ENCODE peak calls at places on chromosomes 5 and 9, in ten cellular contexts. L, E, V, Z, X, S, T, R, G and P are unnamed samples.

GRCh38 chr9:115759411-115759810 is 394.2 kb upstream of the PAPPA start:
- DNase-seq in T (no peak), R (no peak), E (no peak), V (no peak), X (no peak), S (no peak), G (no peak), L (no peak), Z (no peak), P (no peak)

GRCh38 chr9:98087420-98088354 is 31.2 kb downstream of the NANS start:
- DNase-seq in Z (peak), T (no peak), V (no peak), L (peak), S (peak), G (peak), R (peak), X (peak), E (peak), P (peak)

GRCh38 chr5:83718195-83718825 is 2.3 kb downstream of the HAPLN1 start:
- DNase-seq in T (no peak), X (no peak), Z (peak), V (peak), R (peak), E (no peak), L (no peak), G (no peak), S (no peak), P (peak)

GRCh38 chr9:133132174-133132573 is 11.1 kb upstream of the RALGDS start:
- DNase-seq in L (no peak), X (no peak), Z (no peak), T (peak), R (no peak), G (no peak), V (no peak), S (no peak), E (peak), P (no peak)

GRCh38 chr9:87792831-87793288 is 66.9 kb downstream of the CTSL start:
- DNase-seq in S (peak), G (no peak), L (peak), X (no peak), T (peak), R (peak), E (peak), Z (peak), V (peak), P (peak)

GRCh38 chr5:142386151-142387021 is 61.6 kb upstream of the SPRY4 start:
- DNase-seq in T (no peak), S (no peak), Z (no peak), R (no peak), X (no peak), G (no peak), V (no peak), E (no peak), L (no peak), P (no peak)

GRCh38 chr5:33195431-33196128 is 245.2 kb upstream of the TARS1 start:
- DNase-seq in R (peak), Z (no peak), T (no peak), E (no peak), X (no peak), V (no peak), L (no peak), G (no peak), S (no peak), P (no peak)

GRCh38 chr5:118224546-118224945 is 763.8 kb downstream of the DTWD2 start:
- DNase-seq in T (no peak), L (no peak), R (peak), S (no peak), Z (no peak), X (no peak), G (no peak), V (no peak), E (no peak), P (no peak)

GRCh38 chr5:10831416-10831815 is 70.4 kb upstream of the DAP start:
- DNase-seq in S (no peak), E (no peak), L (no peak), V (no peak), T (no peak), G (no peak), Z (no peak), R (peak), X (no peak), P (no peak)

GRCh38 chr9:126875780-126876510 is 15.5 kb downstream of the ZBTB34 start:
- DNase-seq in R (no peak), T (no peak), L (no peak), V (no peak), G (no peak), X (no peak), S (no peak), Z (no peak), E (no peak), P (no peak)

GRCh38 chr5:67221487-67222242 is 25.1 kb upstream of the CD180 start:
- DNase-seq in Z (no peak), L (no peak), G (peak), R (no peak), T (no peak), V (no peak), E (no peak), X (no peak), S (no peak), P (no peak)

GRCh38 chr5:160619381-160619780 is 197.7 kb downstream of the PTTG1 start:
- DNase-seq in E (no peak), V (no peak), L (no peak), Z (no peak), R (no peak), X (no peak), T (no peak), S (no peak), G (no peak), P (no peak)

GRCh38 chr9:4197548-4197947 is 102.3 kb downstream of the GLIS3 start:
- DNase-seq in G (no peak), T (no peak), E (no peak), X (peak), L (no peak), V (no peak), R (no peak), S (no peak), Z (no peak), P (peak)

GRCh38 chr5:88519066-88519465 is 250.4 kb upstream of the TMEM161B start:
- DNase-seq in G (no peak), E (no peak), T (no peak), L (no peak), V (no peak), X (no peak), S (no peak), R (no peak), Z (no peak), P (no peak)

GRCh38 chr5:148632978-148633377 is 21.3 kb downstream of the HTR4 start:
- DNase-seq in T (no peak), V (no peak), G (no peak), X (no peak), E (no peak), R (no peak), L (no peak), Z (no peak), S (no peak), P (no peak)

GRCh38 chr5:172819569-172819968 is 14.5 kb upstream of the ERGIC1 start:
- DNase-seq in E (no peak), L (no peak), R (no peak), G (no peak), T (no peak), S (no peak), Z (no peak), V (no peak), X (no peak), P (no peak)

GRCh38 chr9:70101265-70101664 is 57.6 kb downstream of the MAMDC2 start:
- DNase-seq in X (no peak), L (no peak), V (no peak), T (no peak), S (no peak), E (no peak), G (no peak), R (peak), Z (no peak), P (no peak)

GRCh38 chr5:113771483-113771882 is 258.0 kb downstream of the YTHDC2 start:
- DNase-seq in V (no peak), E (no peak), L (no peak), R (no peak), S (no peak), X (no peak), T (no peak), G (no peak), Z (no peak), P (no peak)

GRCh38 chr5:149938791-149939358 is 5.7 kb downstream of the PDE6A start:
- DNase-seq in X (no peak), S (no peak), E (no peak), R (peak), V (no peak), L (no peak), G (no peak), T (no peak), Z (no peak), P (no peak)

GRCh38 chr9:72960446-72960845 is 7.6 kb upstream of the ALDH1A1 start:
- DNase-seq in V (no peak), R (no peak), T (no peak), Z (no peak), E (no peak), G (no peak), S (no peak), X (no peak), L (no peak), P (no peak)

GRCh38 chr5:59746261-59746765 is 147.2 kb downstream of the PDE4D start:
- DNase-seq in T (no peak), L (no peak), R (peak), G (no peak), V (no peak), Z (no peak), X (no peak), S (no peak), E (no peak), P (no peak)

GRCh38 chr9:1173211-1173610 is 123.1 kb downstream of the DMRT2 start:
- DNase-seq in Z (no peak), G (no peak), E (no peak), X (no peak), S (no peak), L (no peak), T (no peak), R (no peak), V (peak), P (no peak)

GRCh38 chr9:131310833-131311554 is 21.5 kb downstream of the PLPP7 start:
- DNase-seq in E (no peak), X (no peak), R (no peak), V (no peak), Z (peak), S (no peak), T (peak), G (peak), L (no peak), P (no peak)

GRCh38 chr5:14118551-14119320 is 24.4 kb upstream of the TRIO start:
- DNase-seq in X (peak), S (peak), T (no peak), G (no peak), R (no peak), Z (no peak), V (no peak), L (no peak), E (no peak), P (no peak)

GRCh38 chr5:115262066-115262404 is 642 bp downstream of the PGGT1B start:
- DNase-seq in Z (no peak), L (no peak), E (no peak), G (no peak), S (no peak), X (no peak), R (peak), V (no peak), T (no peak), P (no peak)

GRCh38 chr9:20640331-20641187 is 18.3 kb upstream of the MLLT3 start:
- DNase-seq in T (no peak), V (peak), Z (peak), S (peak), E (peak), G (peak), R (peak), L (peak), X (no peak), P (peak)

GRCh38 chr5:173771058-173771742 is 116.9 kb upstream of the CPEB4 start:
- DNase-seq in V (no peak), Z (peak), G (no peak), R (no peak), E (no peak), L (no peak), X (no peak), T (no peak), S (no peak), P (peak)

GRCh38 chr5:61052870-61053269 is 107.9 kb downstream of the NDUFAF2 start:
- DNase-seq in G (no peak), V (no peak), E (no peak), X (no peak), T (no peak), L (no peak), S (no peak), Z (no peak), R (peak), P (no peak)

GRCh38 chr9:38393128-38393809 is 767 bp downstream of the ALDH1B1 start:
- DNase-seq in E (no peak), V (no peak), X (no peak), T (no peak), L (no peak), Z (no peak), R (no peak), S (no peak), G (peak), P (no peak)

DNA sequence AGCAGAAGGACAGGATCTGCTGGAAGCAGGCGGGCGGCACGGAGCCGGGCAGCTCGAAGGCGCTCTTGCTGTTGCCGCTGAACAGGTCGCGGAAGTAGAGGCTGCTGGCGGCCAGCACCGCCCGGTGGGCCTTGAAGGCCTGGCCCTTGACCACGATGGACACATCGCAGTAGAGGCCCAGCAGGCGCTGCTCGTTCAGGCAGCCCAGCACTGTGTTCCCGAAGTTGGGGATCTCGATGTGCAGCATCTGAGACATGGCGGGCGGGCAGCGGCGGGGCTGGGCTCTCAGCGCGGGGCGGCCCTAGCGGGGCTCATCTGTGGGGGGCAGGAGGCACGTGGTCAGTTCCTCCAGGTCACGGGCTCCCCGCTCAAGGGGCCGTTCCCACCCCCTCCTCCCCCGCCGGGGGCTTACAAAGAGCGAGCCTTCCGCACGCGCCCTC is 44.8 kb downstream of the NACC2 start:
- DNase-seq in E (peak), S (peak), X (peak), Z (no peak), L (no peak), R (no peak), T (no peak), V (no peak), G (no peak), P (no peak)
- H3K4me3 ChIP-seq in E (no peak), S (no peak), X (peak), Z (peak), L (peak), R (peak), T (no peak), V (no peak), G (peak), P (peak)

GRCh38 chr5:78269088-78269703 is 25.3 kb downstream of the AP3B1 start:
- DNase-seq in V (no peak), Z (no peak), G (no peak), X (no peak), T (no peak), L (no peak), S (no peak), E (no peak), R (peak), P (no peak)
- TF ChIP-seq CTCF in V (no peak), Z (peak), G (peak), X (peak), T (peak), L (no peak), S (peak), E (no peak), R (peak), P (peak)

GRCh38 chr9:84297162-84297821 is 43.3 kb downstream of the SLC28A3 start:
- DNase-seq in T (no peak), E (no peak), X (no peak), Z (no peak), R (peak), V (no peak), G (no peak), L (no peak), S (no peak), P (no peak)

GRCh38 chr9:84296146-84296843 is 44.3 kb downstream of the SLC28A3 start:
- DNase-seq in L (no peak), Z (no peak), S (no peak), R (peak), V (no peak), T (no peak), E (no peak), G (no peak), X (no peak), P (no peak)

GRCh38 chr9:84294551-84294950 is 46.0 kb downstream of the SLC28A3 start:
- DNase-seq in V (no peak), R (no peak), E (no peak), T (no peak), G (no peak), Z (no peak), L (no peak), X (no peak), S (no peak), P (no peak)

GRCh38 chr9:84293001-84293798 is 47.4 kb downstream of the SLC28A3 start:
- DNase-seq in G (no peak), T (no peak), L (no peak), Z (no peak), V (no peak), R (no peak), X (no peak), E (no peak), S (no peak), P (no peak)
- TF ChIP-seq POLR2A in G (no peak), T (no peak), L (no peak), Z (no peak), V (no peak), R (no peak), X (no peak), E (no peak), S (no peak), P (no peak)

GRCh38 chr9:107105784-107106183 is 177.3 kb upstream of the RAD23B start:
- DNase-seq in Z (no peak), L (no peak), X (no peak), V (no peak), S (no peak), T (no peak), R (no peak), E (no peak), G (no peak), P (no peak)

GRCh38 chr9:107102011-107102410 is 181.1 kb upstream of the RAD23B start:
- DNase-seq in G (no peak), V (no peak), L (no peak), X (no peak), S (no peak), Z (no peak), R (no peak), E (no peak), T (no peak), P (no peak)

GRCh38 chr9:107106416-107106815 is 176.7 kb upstream of the RAD23B start:
- DNase-seq in E (no peak), L (no peak), V (no peak), X (no peak), S (no peak), T (no peak), R (no peak), Z (no peak), G (no peak), P (no peak)

DNA sequence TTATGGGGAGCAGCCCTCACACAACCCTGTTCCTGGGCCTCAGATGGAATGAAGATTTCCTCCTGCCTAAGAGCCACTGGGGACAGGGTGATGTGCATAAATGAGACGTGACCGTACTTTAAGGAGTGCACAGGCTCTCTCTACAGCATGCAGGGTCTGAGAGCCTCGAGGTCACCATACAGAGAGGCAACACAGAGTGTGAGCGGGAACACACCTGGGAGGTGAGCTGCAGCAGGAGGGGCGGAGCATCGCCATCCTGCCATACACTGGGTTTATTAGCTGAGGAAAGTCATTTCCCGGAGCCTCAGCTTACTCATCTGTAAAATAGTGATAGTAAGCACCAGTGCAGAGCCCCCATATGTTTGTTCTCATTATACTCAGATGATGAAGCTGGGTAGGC is 182.5 kb upstream of the RAD23B start:
- DNase-seq in Z (no peak), X (peak), S (no peak), V (no peak), T (no peak), L (no peak), G (no peak), R (no peak), E (no peak), P (no peak)
- H3K4me3 ChIP-seq in Z (no peak), X (no peak), S (no peak), V (no peak), T (no peak), L (no peak), G (no peak), R (no peak), E (no peak), P (no peak)

GRCh38 chr5:74786851-74787250 is 19.8 kb downstream of the NSA2 start:
- DNase-seq in V (no peak), R (no peak), E (no peak), T (no peak), S (no peak), X (no peak), L (no peak), G (no peak), Z (no peak), P (no peak)
- TF ChIP-seq CTCF in V (no peak), R (no peak), E (no peak), T (no peak), S (no peak), X (no peak), L (no peak), G (no peak), Z (no peak), P (no peak)

GRCh38 chr9:89882876-89883275 is 278.1 kb downstream of the GADD45G start:
- DNase-seq in G (peak), R (no peak), T (no peak), X (no peak), S (no peak), V (peak), Z (no peak), L (peak), E (peak), P (peak)

GRCh38 chr9:89880161-89880560 is 275.3 kb downstream of the GADD45G start:
- DNase-seq in G (peak), E (no peak), V (peak), S (peak), R (no peak), X (no peak), Z (peak), T (no peak), L (peak), P (peak)

GRCh38 chr9:89879711-89880110 is 274.9 kb downstream of the GADD45G start:
- DNase-seq in T (peak), Z (peak), R (no peak), S (peak), X (no peak), L (peak), V (peak), E (peak), G (peak), P (peak)

GRCh38 chr9:89880721-89881120 is 275.9 kb downstream of the GADD45G start:
- DNase-seq in V (peak), T (no peak), G (peak), L (peak), S (no peak), Z (no peak), R (no peak), E (peak), X (no peak), P (peak)

DNA sequence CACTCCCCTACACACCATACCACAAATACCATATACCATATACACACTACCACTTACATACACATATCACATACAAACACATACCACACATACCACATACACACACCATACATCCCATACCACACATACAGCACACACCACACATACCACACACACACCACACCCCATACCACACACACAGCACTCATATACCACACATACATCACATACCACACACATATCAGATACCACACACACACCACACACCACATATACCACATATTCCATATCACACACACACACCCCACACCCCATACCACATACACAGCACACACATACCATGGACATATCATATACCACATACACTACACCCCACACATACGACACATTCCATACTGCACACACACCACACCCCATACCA is 276.6 kb downstream of the GADD45G start:
- DNase-seq in L (no peak), Z (no peak), V (no peak), S (no peak), X (no peak), G (no peak), R (no peak), T (no peak), E (peak), P (no peak)
- TF ChIP-seq POLR2A in L (no peak), Z (no peak), V (no peak), S (no peak), X (no peak), G (no peak), R (no peak), T (no peak), E (no peak), P (no peak)